ENCODE peak calls at places on chromosome 20, in six cellular contexts. S is RWPE1; M is GM12878; O is stimulated activated CD4-positive, alpha-beta T cell treated with anti-CD3 and anti-CD28 coated beads, TNF-alpha, amount 100 ng/mL, for 48 hours; D is activated T-helper 1 cell treated with Interleukin-2 at 50 U/mL for 16 hours; K is stimulated activated naive CD4-positive, alpha-beta T cell. A is an unnamed sample.

GRCh38 chr20:50191566-50192363 is 1.1 kb downstream of the CEBPB start:
- DNase-seq in S (peak; percentile 66), M (no peak), O (peak; percentile 33), D (peak; percentile 43), K (peak; percentile 47), A (peak; percentile 67)

GRCh38 chr20:37411408-37412306 is 65.7 kb downstream of the SRC start:
- DNase-seq in S (no peak), M (no peak), O (no peak), D (no peak), K (no peak), A (no peak)

GRCh38 chr20:35912877-35913276 is 41.4 kb downstream of the SCAND1 start:
- DNase-seq in S (no peak), M (no peak), O (no peak), D (no peak), K (no peak), A (no peak)

GRCh38 chr20:49308875-49309274 is 31.0 kb upstream of the ZNFX1 start:
- DNase-seq in S (no peak), M (no peak), O (no peak), D (no peak), K (no peak), A (no peak)

GRCh38 chr20:58140787-58141396 is 87.6 kb downstream of the ANKRD60 start:
- DNase-seq in S (no peak), M (no peak), O (no peak), D (no peak), K (no peak), A (no peak)

GRCh38 chr20:34515484-34516037 is 661 bp upstream of the DYNLRB1 start:
- DNase-seq in S (peak; percentile 92), M (peak; percentile 56), O (peak; percentile 63), D (peak; percentile 52), K (peak; percentile 64), A (peak; percentile 80)

GRCh38 chr20:19775353-19776201 is 17.5 kb downstream of the RIN2 start:
- DNase-seq in S (no peak), M (no peak), O (no peak), D (no peak), K (no peak), A (no peak)

GRCh38 chr20:51470907-51471411 is 71.6 kb downstream of the NFATC2 start:
- DNase-seq in S (no peak), M (no peak), O (no peak), D (no peak), K (no peak), A (no peak)

GRCh38 chr20:49706548-49707517 is 6.8 kb downstream of the B4GALT5 start:
- DNase-seq in S (no peak), M (no peak), O (no peak), D (no peak), K (no peak), A (no peak)

GRCh38 chr20:32153771-32154170 is 44.3 kb downstream of the TM9SF4 start:
- DNase-seq in S (no peak), M (no peak), O (no peak), D (no peak), K (no peak), A (no peak)

GRCh38 chr20:62192635-62193034 is 9.8 kb downstream of the MTG2 start:
- DNase-seq in S (no peak), M (no peak), O (no peak), D (no peak), K (no peak), A (no peak)

GRCh38 chr20:57066126-57066900 is 200.1 kb downstream of the BMP7 start:
- DNase-seq in S (no peak), M (no peak), O (no peak), D (no peak), K (no peak), A (no peak)

GRCh38 chr20:34615477-34615876 is 57.0 kb downstream of the MAP1LC3A start:
- DNase-seq in S (no peak), M (no peak), O (no peak), D (no peak), K (no peak), A (no peak)

GRCh38 chr20:61435823-61436220 is 183.8 kb downstream of the CDH4 start:
- DNase-seq in S (peak; percentile 29), M (no peak), O (no peak), D (no peak), K (no peak), A (no peak)

GRCh38 chr20:18683839-18684238 is 96.0 kb downstream of the DTD1 start:
- DNase-seq in S (no peak), M (no peak), O (no peak), D (no peak), K (no peak), A (no peak)

GRCh38 chr20:37745553-37745952 is 51.7 kb downstream of the CTNNBL1 start:
- DNase-seq in S (no peak), M (no peak), O (peak; percentile 18), D (no peak), K (no peak), A (no peak)

GRCh38 chr20:13325033-13325432 is 104.0 kb downstream of the ISM1 start:
- DNase-seq in S (no peak), M (no peak), O (no peak), D (no peak), K (no peak), A (peak; percentile 36)

GRCh38 chr20:2820896-2821869 is 5.0 kb downstream of the TMEM239 start:
- DNase-seq in S (no peak), M (no peak), O (no peak), D (no peak), K (no peak), A (no peak)

GRCh38 chr20:4326194-4327065 is 311.1 kb upstream of the RNF24 start:
- DNase-seq in S (peak; percentile 59), M (no peak), O (no peak), D (no peak), K (no peak), A (no peak)

GRCh38 chr20:43767686-43768474 is 41.1 kb upstream of the GTSF1L start:
- DNase-seq in S (peak; percentile 69), M (no peak), O (no peak), D (no peak), K (no peak), A (no peak)

GRCh38 chr20:50152394-50153152 is 950 bp downstream of the PEDS1 start:
- DNase-seq in S (peak; percentile 78), M (no peak), O (no peak), D (no peak), K (no peak), A (no peak)

GRCh38 chr20:44886828-44887227 is 1.3 kb downstream of the YWHAB start:
- DNase-seq in S (no peak), M (no peak), O (no peak), D (no peak), K (no peak), A (no peak)

GRCh38 chr20:10185741-10186558 is 32.7 kb upstream of the SNAP25 start:
- DNase-seq in S (no peak), M (no peak), O (no peak), D (no peak), K (no peak), A (no peak)

GRCh38 chr20:61073376-61073775 is 178.7 kb upstream of the CDH4 start:
- DNase-seq in S (no peak), M (no peak), O (no peak), D (no peak), K (no peak), A (no peak)

GRCh38 chr20:2135018-2135417 is 33.4 kb downstream of the STK35 start:
- DNase-seq in S (no peak), M (no peak), O (no peak), D (no peak), K (no peak), A (no peak)

GRCh38 chr20:12638633-12639360 is 370.0 kb upstream of the SPTLC3 start:
- DNase-seq in S (no peak), M (no peak), O (no peak), D (no peak), K (no peak), A (no peak)

GRCh38 chr20:37131486-37131885 is 35.7 kb upstream of the RBL1 start:
- DNase-seq in S (no peak), M (no peak), O (no peak), D (no peak), K (no peak), A (no peak)

GRCh38 chr20:42779216-42779615 is 410.5 kb downstream of the PTPRT start:
- DNase-seq in S (no peak), M (no peak), O (no peak), D (no peak), K (no peak), A (no peak)

A was measured in MM.1S.